ENCODE peak calls at places on chromosome 5, in eight cellular contexts. L is body of pancreas; T is BE2C; S is Jurkat, Clone E6-1; C is left ventricle myocardium inferior; B is DND-41; A is Panc1; J is CD4-positive, CD25-positive, alpha-beta regulatory T cell. Z is an unnamed sample.

GRCh38 chr5:57243286-57244137 is 69.7 kb downstream of the GPBP1 start:
- DNase-seq in A (no peak), T (no peak), S (no peak), J (no peak), B (no peak), L (no peak), C (no peak), Z (no peak)

GRCh38 chr5:125700380-125700856 is 722.8 kb upstream of the GRAMD2B start:
- DNase-seq in C (no peak), S (no peak), J (no peak), T (peak), B (no peak), L (peak), A (no peak), Z (no peak)

GRCh38 chr5:133746834-133747233 is 134.5 kb upstream of the FSTL4 start:
- DNase-seq in A (no peak), T (peak), B (peak), L (no peak), J (peak), S (no peak), C (no peak), Z (peak)

GRCh38 chr5:40572947-40573346 is 106.8 kb upstream of the PTGER4 start:
- DNase-seq in J (no peak), S (no peak), C (no peak), A (no peak), L (no peak), T (peak), B (no peak), Z (no peak)

GRCh38 chr5:82735160-82735789 is 341.9 kb downstream of the TMEM167A start:
- DNase-seq in L (no peak), J (no peak), A (no peak), T (no peak), B (peak), C (no peak), S (no peak), Z (no peak)

GRCh38 chr5:4348919-4349318 is 753.3 kb downstream of the IRX1 start:
- DNase-seq in S (no peak), T (no peak), C (no peak), L (no peak), J (no peak), B (no peak), A (no peak), Z (no peak)

GRCh38 chr5:150763023-150763793 is 4.4 kb upstream of the DCTN4 start:
- DNase-seq in T (peak), B (no peak), C (peak), S (no peak), L (peak), J (no peak), A (no peak), Z (no peak)

GRCh38 chr5:154943527-154943926 is 2.7 kb downstream of the MRPL22 start:
- DNase-seq in A (no peak), T (no peak), J (no peak), B (no peak), C (no peak), L (no peak), S (no peak), Z (no peak)

GRCh38 chr5:111999286-111999685 is 242.3 kb upstream of the NREP start:
- DNase-seq in J (no peak), C (no peak), A (no peak), B (no peak), L (no peak), S (no peak), T (no peak), Z (no peak)

GRCh38 chr5:143479394-143479793 is 75.9 kb upstream of the NR3C1 start:
- DNase-seq in L (no peak), B (no peak), C (no peak), J (no peak), T (no peak), A (no peak), S (no peak), Z (no peak)

GRCh38 chr5:88694087-88694703 is 188.8 kb downstream of the MEF2C start:
- DNase-seq in J (no peak), S (no peak), T (no peak), A (no peak), C (no peak), B (no peak), L (no peak), Z (no peak)
- H3K4me3 ChIP-seq in J (no peak), S (no peak), T (no peak), A (no peak), C (no peak), B (no peak), L (no peak), Z (no peak)

GRCh38 chr5:96881511-96882115 is 5.3 kb downstream of the ERAP2 start:
- DNase-seq in B (no peak), L (no peak), S (no peak), C (no peak), T (no peak), A (no peak), J (no peak), Z (no peak)
- H3K4me3 ChIP-seq in B (no peak), L (no peak), S (no peak), C (no peak), T (no peak), A (no peak), J (peak), Z (no peak)

GRCh38 chr5:173815571-173815970 is 72.6 kb upstream of the CPEB4 start:
- DNase-seq in A (no peak), C (no peak), B (no peak), L (no peak), S (no peak), T (no peak), J (no peak), Z (no peak)
- H3K4me3 ChIP-seq in A (no peak), C (no peak), B (no peak), L (no peak), S (no peak), T (no peak), J (no peak), Z (no peak)

GRCh38 chr5:162641142-162641813 is 573.7 kb downstream of the GABRG2 start:
- DNase-seq in C (no peak), S (no peak), J (no peak), L (no peak), A (no peak), T (no peak), B (no peak), Z (no peak)
- H3K4me3 ChIP-seq in C (no peak), S (no peak), J (no peak), L (no peak), A (no peak), T (no peak), B (no peak), Z (no peak)

DNA sequence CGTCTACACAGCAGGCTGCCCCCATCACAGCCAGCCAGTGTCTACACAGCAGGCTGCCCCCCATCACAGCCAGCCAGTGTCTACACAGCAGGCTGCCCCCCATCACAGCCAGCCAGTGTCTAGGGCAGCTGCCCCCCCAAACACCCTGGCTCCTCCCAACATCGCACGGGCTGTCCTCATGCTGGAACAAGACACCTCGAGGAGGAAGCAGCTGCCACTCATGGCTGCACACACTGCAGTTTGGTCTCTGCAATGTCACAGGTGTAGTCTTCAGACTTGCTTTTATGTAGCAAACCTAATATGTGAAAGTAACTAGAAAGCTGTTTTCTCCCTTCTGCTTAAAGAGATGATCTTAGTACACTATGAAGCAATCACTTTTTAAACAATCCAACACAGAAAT is 9.7 kb downstream of the LRRC14B start:
- DNase-seq in L (no peak), T (no peak), C (no peak), B (no peak), S (no peak), J (no peak), A (no peak), Z (peak)
- H3K4me3 ChIP-seq in L (no peak), T (no peak), C (no peak), B (no peak), S (no peak), J (no peak), A (no peak), Z (peak)

GRCh38 chr5:113058706-113059226 is 82.2 kb downstream of the DCP2 start:
- DNase-seq in B (no peak), J (no peak), A (no peak), C (no peak), L (no peak), S (no peak), T (peak), Z (no peak)
- H3K4me3 ChIP-seq in B (no peak), J (no peak), A (no peak), C (no peak), L (no peak), S (no peak), T (peak), Z (no peak)

GRCh38 chr5:166369326-166369725 is 1922.1 kb upstream of the WWC1 start:
- DNase-seq in B (no peak), C (no peak), T (no peak), S (no peak), L (no peak), A (no peak), J (no peak), Z (no peak)

GRCh38 chr5:166367391-166367790 is 1924.1 kb upstream of the WWC1 start:
- DNase-seq in A (no peak), C (no peak), B (no peak), J (no peak), T (no peak), S (no peak), L (no peak), Z (no peak)

GRCh38 chr5:166373817-166374216 is 1917.6 kb upstream of the WWC1 start:
- DNase-seq in S (no peak), A (no peak), C (no peak), B (no peak), T (no peak), J (no peak), L (no peak), Z (no peak)

GRCh38 chr5:166369817-166370216 is 1921.6 kb upstream of the WWC1 start:
- DNase-seq in L (no peak), S (no peak), A (no peak), J (no peak), C (no peak), B (no peak), T (no peak), Z (no peak)

GRCh38 chr5:166370928-166371690 is 1920.3 kb upstream of the WWC1 start:
- DNase-seq in S (peak), B (no peak), L (no peak), A (peak), C (no peak), T (no peak), J (no peak), Z (no peak)
- H3K4me3 ChIP-seq in S (peak), B (peak), L (no peak), A (peak), C (peak), T (peak), J (no peak), Z (peak)

DNA sequence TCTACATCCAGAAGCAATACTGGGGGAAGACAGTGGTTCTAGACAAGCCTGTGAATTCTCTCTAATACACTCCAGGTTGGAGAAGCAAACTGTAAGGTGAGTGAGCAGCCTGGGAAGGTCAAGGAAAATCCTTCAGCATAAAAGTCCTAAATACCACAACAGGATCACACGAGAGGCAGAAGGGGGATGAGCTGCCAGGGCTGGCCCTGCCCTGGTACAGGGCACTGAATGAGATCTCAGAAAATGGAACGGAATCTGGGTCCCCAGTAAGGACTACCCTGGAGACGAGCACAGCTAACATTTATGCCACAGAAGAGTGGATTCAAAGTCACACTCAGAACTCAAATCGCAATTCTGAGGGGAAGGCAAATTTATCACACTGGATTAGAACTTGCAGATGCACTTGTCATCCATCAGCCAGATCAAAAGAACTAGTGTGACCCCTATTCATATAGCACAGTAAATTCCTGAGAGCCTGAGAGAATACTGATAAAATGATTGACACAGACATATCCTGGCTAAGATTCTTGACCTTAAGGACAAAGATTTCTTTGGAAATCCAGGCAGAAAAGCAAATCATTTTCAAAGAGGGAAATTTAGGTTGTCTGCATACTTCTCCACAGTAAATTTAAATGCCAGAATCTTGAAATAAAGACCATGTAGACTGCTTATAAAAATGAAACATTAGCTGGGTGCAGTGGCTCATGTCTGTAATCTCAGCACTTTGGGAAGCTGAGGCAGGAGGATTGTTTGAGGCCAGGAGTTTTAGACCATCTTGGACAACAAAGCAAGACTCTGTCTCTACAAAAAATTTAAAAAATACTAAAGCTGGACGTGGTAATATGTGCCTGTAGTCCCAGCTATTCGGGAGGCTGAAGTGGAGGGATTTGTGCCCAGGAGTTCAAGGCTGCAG is 25.6 kb downstream of the FYB1 start:
- DNase-seq in S (no peak), A (no peak), T (no peak), L (no peak), J (no peak), B (no peak), C (no peak), Z (no peak)
- H3K4me3 ChIP-seq in S (peak), A (no peak), T (no peak), L (no peak), J (peak), B (no peak), C (no peak), Z (no peak)